ENCODE peak calls at places on chromosomes 1 and 21, in six cellular contexts. T is HCT116, Y is K562, F is GM12878, M is SK-N-SH, O is HepG2. G is an unnamed sample.

GRCh38 chr1:180188103-180188506 is 33.4 kb downstream of the QSOX1 start:
- DNase-seq in T (no peak), Y (peak; percentile 74), F (no peak), M (peak; percentile 87), O (peak; percentile 41), G (peak; percentile 84)

GRCh38 chr1:161367684-161368398 is at the start of gene CFAP126:
- DNase-seq in T (peak; percentile 51), Y (peak; percentile 73), F (peak; percentile 35), M (peak; percentile 57), O (peak; percentile 90), G (peak; percentile 91)

GRCh38 chr21:16942703-16943102 is 570.1 kb upstream of the CXADR start:
- DNase-seq in T (no peak), Y (no peak), F (no peak), M (peak; percentile 1), O (peak; percentile 35), G (peak; percentile 93)

GRCh38 chr1:237045278-237046016 is 3.5 kb downstream of the RYR2 start:
- DNase-seq in T (no peak), Y (no peak), F (no peak), M (no peak), O (no peak), G (peak; percentile 85)

GRCh38 chr1:13956386-13956785 is 256.4 kb downstream of the PRDM2 start:
- DNase-seq in T (no peak), Y (no peak), F (no peak), M (no peak), O (no peak), G (no peak)

GRCh38 chr1:89706700-89707012 is 73.7 kb downstream of the LRRC8C start:
- DNase-seq in T (no peak), Y (no peak), F (no peak), M (no peak), O (no peak), G (peak; percentile 5)

GRCh38 chr21:41156128-41156527 is 11.8 kb upstream of the BACE2 start:
- DNase-seq in T (no peak), Y (no peak), F (no peak), M (no peak), O (no peak), G (no peak)

GRCh38 chr1:40985875-40986274 is 6.4 kb downstream of the CTPS1 start:
- DNase-seq in T (no peak), Y (no peak), F (no peak), M (no peak), O (no peak), G (no peak)

GRCh38 chr1:20250346-20250989 is 40.2 kb upstream of the VWA5B1 start:
- DNase-seq in T (no peak), Y (no peak), F (peak; percentile 20), M (no peak), O (peak; percentile 68), G (no peak)

GRCh38 chr1:226643167-226643566 is 94.6 kb downstream of the STUM start:
- DNase-seq in T (peak; percentile 34), Y (peak; percentile 81), F (peak; percentile 33), M (no peak), O (no peak), G (no peak)

GRCh38 chr1:230186003-230186863 is 119.2 kb downstream of the GALNT2 start:
- DNase-seq in T (peak; percentile 76), Y (no peak), F (no peak), M (no peak), O (peak; percentile 95), G (peak; percentile 75)

GRCh38 chr1:165564561-165564960 is 20.8 kb downstream of the LRRC52 start:
- DNase-seq in T (no peak), Y (no peak), F (no peak), M (no peak), O (no peak), G (no peak)

GRCh38 chr1:92662048-92662447 is 122.9 kb downstream of the EVI5 start:
- DNase-seq in T (no peak), Y (no peak), F (no peak), M (no peak), O (no peak), G (no peak)

GRCh38 chr1:184595609-184596008 is 159.0 kb downstream of the EDEM3 start:
- DNase-seq in T (no peak), Y (no peak), F (no peak), M (no peak), O (no peak), G (no peak)

GRCh38 chr1:52179073-52179472 is 37.2 kb downstream of the ZFYVE9 start:
- DNase-seq in T (no peak), Y (no peak), F (no peak), M (no peak), O (no peak), G (no peak)

GRCh38 chr1:200558866-200559459 is 61.6 kb downstream of the KIF14 start:
- DNase-seq in T (peak; percentile 51), Y (no peak), F (no peak), M (peak; percentile 47), O (peak; percentile 29), G (peak; percentile 59)

GRCh38 chr1:27872059-27872801 is at the start of gene THEMIS2:
- DNase-seq in T (no peak), Y (peak; percentile 97), F (no peak), M (peak; percentile 98), O (no peak), G (peak; percentile 86)

GRCh38 chr1:77655431-77655974 is 27.0 kb downstream of the ZZZ3 start:
- DNase-seq in T (no peak), Y (no peak), F (no peak), M (no peak), O (peak; percentile 76), G (no peak)

GRCh38 chr1:47709302-47710074 is 271.6 kb downstream of the FOXD2 start:
- DNase-seq in T (no peak), Y (peak; percentile 48), F (no peak), M (peak; percentile 88), O (no peak), G (peak; percentile 69)

DNA sequence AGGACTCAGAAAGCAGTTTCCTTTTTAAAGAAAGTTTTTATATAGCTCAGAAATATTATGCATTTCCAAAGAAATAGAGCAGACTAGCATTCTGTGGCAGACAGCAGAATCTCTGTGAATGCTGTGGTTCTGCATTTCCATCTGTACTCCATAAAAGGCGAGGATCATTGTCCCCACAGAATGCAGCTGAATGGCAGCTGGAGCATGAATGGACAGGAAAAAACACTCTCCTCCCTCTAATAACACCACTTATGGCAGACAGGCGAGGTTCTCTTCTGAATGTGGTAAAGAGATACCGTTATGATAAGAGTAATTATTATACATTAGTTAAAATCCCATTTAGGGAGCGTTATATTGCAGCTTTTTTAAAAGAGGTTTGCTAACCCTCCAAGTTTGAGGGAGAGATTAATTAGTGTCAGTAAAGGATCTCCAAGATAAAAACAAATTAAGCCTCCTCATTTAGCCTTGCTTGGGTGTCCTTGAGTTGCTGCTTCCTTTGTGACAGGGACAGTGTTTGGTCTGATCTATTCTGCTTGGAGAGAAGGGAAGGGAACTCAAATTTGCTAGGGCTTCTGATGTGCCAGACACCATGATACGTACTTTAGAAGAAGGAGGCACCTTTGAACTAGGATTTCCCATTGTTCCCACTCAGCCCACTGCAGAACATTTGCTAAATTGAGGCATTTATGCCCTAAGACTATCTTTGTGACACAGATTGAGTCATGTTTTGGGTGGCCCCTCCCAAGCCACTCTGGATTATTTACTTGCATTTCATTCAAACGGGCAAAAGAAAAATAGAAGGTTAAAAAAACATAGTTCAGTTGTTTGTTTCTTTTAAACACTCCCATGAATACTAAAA is 81.6 kb upstream of the WLS start:
- DNase-seq in T (no peak), Y (no peak), F (no peak), M (peak; percentile 43), O (no peak), G (no peak)
- TF ChIP-seq REST in T (no peak), Y (no peak), F (no peak), M (no peak), O (no peak), G (no peak)

DNA sequence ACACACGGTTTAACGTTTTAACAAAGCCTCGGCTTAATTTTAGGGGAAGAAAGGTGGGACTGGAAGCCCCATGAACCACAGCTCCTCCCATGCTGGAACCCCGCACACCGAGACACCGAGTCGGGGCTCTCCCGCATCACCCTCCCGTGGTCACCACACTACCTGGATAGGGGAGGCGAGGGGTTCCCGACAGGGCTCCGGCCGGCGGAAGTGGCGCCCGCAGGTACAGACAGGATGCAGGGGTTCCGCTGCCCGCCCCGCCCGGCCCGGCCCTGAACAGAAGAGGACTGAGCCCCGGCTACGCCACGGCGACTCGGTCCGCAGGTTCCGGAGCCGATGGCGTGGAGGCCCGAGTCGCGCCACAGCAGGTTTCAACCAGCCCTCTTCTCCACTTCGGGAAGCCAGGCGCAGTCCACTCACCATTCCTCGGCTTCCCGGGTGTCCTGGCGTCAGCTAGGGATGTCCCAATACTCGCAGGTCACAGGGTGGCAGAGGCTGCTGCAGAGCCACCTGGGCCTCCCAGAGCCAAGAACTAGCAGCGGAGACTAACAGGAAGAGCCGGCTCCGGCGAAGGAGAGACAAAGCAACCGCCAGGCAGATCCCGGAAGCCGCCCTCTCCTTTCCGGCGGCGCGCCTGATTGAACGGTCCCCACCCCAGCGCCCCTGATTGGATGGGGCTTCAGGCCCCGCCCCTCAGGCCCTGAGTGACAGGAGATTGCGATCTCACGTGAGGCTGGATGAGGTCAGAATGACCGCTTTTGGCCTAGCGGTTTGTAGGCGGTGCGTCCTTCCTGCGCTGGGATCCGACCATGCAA is at the start of gene ZNF669:
- DNase-seq in T (peak; percentile 92), Y (peak; percentile 99), F (peak; percentile 69), M (peak; percentile 96), O (peak; percentile 94), G (peak; percentile 99)
- H2AFZ ChIP-seq in T (peak within 1 kb of the TSS; percentile 79), Y (peak within 1 kb of the TSS; percentile 94), F (peak within 1 kb of the TSS; percentile 86), M (peak within 1 kb of the TSS; percentile 87), O (no peak within 1 kb of the TSS), G (peak within 1 kb of the TSS; percentile 95)

GRCh38 chr1:151310986-151311385 is 16.2 kb downstream of the PI4KB start:
- DNase-seq in T (no peak), Y (no peak), F (no peak), M (no peak), O (no peak), G (no peak)

GRCh38 chr1:151309851-151310323 is 17.3 kb downstream of the PI4KB start:
- DNase-seq in T (no peak), Y (no peak), F (no peak), M (peak; percentile 60), O (no peak), G (peak; percentile 68)

GRCh38 chr1:151312439-151313225 is 14.6 kb downstream of the PI4KB start:
- DNase-seq in T (no peak), Y (no peak), F (no peak), M (no peak), O (no peak), G (no peak)

GRCh38 chr1:151313501-151313900 is 13.7 kb downstream of the PI4KB start:
- DNase-seq in T (no peak), Y (no peak), F (no peak), M (no peak), O (no peak), G (no peak)

GRCh38 chr1:151311589-151312331 is 15.5 kb downstream of the PI4KB start:
- DNase-seq in T (peak; percentile 96), Y (peak; percentile 85), F (no peak), M (peak; percentile 30), O (peak; percentile 82), G (no peak)
- TF ChIP-seq REST in T (no peak), Y (no peak), F (no peak), M (peak; percentile 55), O (no peak), G (no peak)

GRCh38 chr1:30541721-30542485 is 181.5 kb downstream of the MATN1 start:
- DNase-seq in T (no peak), Y (no peak), F (no peak), M (no peak), O (no peak), G (no peak)
- H2AFZ ChIP-seq in T (no peak overlapping the region), Y (no peak overlapping the region), F (no peak overlapping the region), M (no peak overlapping the region), O (no peak overlapping the region), G (no peak overlapping the region)